ENCODE peak calls at places on chromosomes 12 and 14, in six cellular contexts. Q, O, W, B, U and C are unnamed samples.

GRCh38 chr12:23795494-23795893 is 154.0 kb downstream of the SOX5 start:
- DNase-seq in O (no peak), Q (no peak), U (no peak), W (no peak), B (no peak), C (no peak)

GRCh38 chr12:25723921-25724491 is 170.9 kb upstream of the LMNTD1 start:
- DNase-seq in U (no peak), W (no peak), B (no peak), O (peak), Q (no peak), C (no peak)

GRCh38 chr14:87628129-87628528 is 364.9 kb downstream of the GALC start:
- DNase-seq in U (no peak), O (peak), W (no peak), B (no peak), Q (no peak), C (no peak)

GRCh38 chr14:54805080-54805479 is 97.5 kb downstream of the GCH1 start:
- DNase-seq in Q (no peak), U (no peak), B (no peak), W (no peak), O (no peak), C (no peak)

GRCh38 chr14:104473244-104473565 is 106.4 kb upstream of the C14orf180 start:
- DNase-seq in U (no peak), Q (no peak), W (no peak), O (no peak), B (no peak), C (no peak)

GRCh38 chr12:112900298-112901145 is 6.2 kb upstream of the OAS1 start:
- DNase-seq in W (no peak), U (peak), B (peak), Q (peak), O (peak), C (no peak)

GRCh38 chr12:47944685-47945340 is 18.6 kb upstream of the TMEM106C start:
- DNase-seq in U (no peak), O (no peak), Q (no peak), B (no peak), W (no peak), C (no peak)

GRCh38 chr12:98002887-98003493 is 512.4 kb upstream of the TMPO start:
- DNase-seq in O (no peak), U (peak), Q (peak), W (no peak), B (peak), C (no peak)

GRCh38 chr12:9378430-9378835 is 170.2 kb upstream of the PZP start:
- DNase-seq in W (no peak), U (no peak), B (no peak), Q (peak), O (no peak), C (no peak)

GRCh38 chr12:51977320-51977753 is 25.8 kb downstream of the ACVR1B start:
- DNase-seq in Q (no peak), W (no peak), O (no peak), U (no peak), B (no peak), C (no peak)

GRCh38 chr12:21334100-21334499 is 617 bp downstream of the SLCO1A2 start:
- DNase-seq in Q (no peak), O (no peak), W (no peak), U (no peak), B (no peak), C (no peak)